ENCODE peak calls at places on chromosomes 11 and 22, in seven cellular contexts. O is natural killer cell; I is activated CD4-positive, alpha-beta T cell treated with anti-CD3 and anti-CD28 coated beads, Interleukin-2, amount 10 ng/mL, durations not matched to agents 7 days and 5 days; E is epithelial cell of proximal tubule; P is astrocyte; F is hypothalamus; L is activated T-helper 9 cell treated with anti-CD3 and anti-CD28 coated beads, Interleukin-2, amount 50 U/mL, for 16 hours. S is an unnamed sample.

GRCh38 chr11:43269229-43269928 is 42.4 kb upstream of the API5 start:
- DNase-seq in O (no peak), I (no peak), E (no peak), P (no peak), F (peak; percentile 22), L (no peak), S (peak; percentile 30)

GRCh38 chr11:77381749-77382693 is 80.5 kb upstream of the GDPD4 start:
- DNase-seq in O (no peak), I (no peak), E (no peak), P (peak; percentile 57), F (no peak), L (no peak), S (no peak)

GRCh38 chr11:72007587-72007986 is 8.9 kb downstream of the IL18BP start:
- DNase-seq in O (no peak), I (no peak), E (no peak), P (no peak), F (no peak), L (no peak), S (no peak)

GRCh38 chr11:11660351-11660750 is 38.5 kb upstream of the GALNT18 start:
- DNase-seq in O (no peak), I (no peak), E (no peak), P (no peak), F (no peak), L (no peak), S (no peak)

GRCh38 chr22:42856179-42856864 is 751 bp downstream of the ARFGAP3 start:
- DNase-seq in O (peak; percentile 57), I (peak; percentile 59), E (no peak), P (no peak), F (peak; percentile 53), L (peak; percentile 31), S (peak; percentile 80)

GRCh38 chr11:94933225-94934130 is 39.9 kb downstream of the CWC15 start:
- DNase-seq in O (no peak), I (no peak), E (no peak), P (peak; percentile 97), F (no peak), L (no peak), S (no peak)

GRCh38 chr22:45968751-45969413 is 8.1 kb downstream of the WNT7B start:
- DNase-seq in O (no peak), I (no peak), E (no peak), P (peak; percentile 95), F (no peak), L (no peak), S (no peak)

GRCh38 chr22:49462795-49463194 is 364.9 kb downstream of the BRD1 start:
- DNase-seq in O (no peak), I (peak; percentile 8), E (no peak), P (no peak), F (no peak), L (no peak), S (no peak)

GRCh38 chr11:11662578-11662977 is 40.8 kb upstream of the GALNT18 start:
- DNase-seq in O (no peak), I (no peak), E (no peak), P (no peak), F (no peak), L (no peak), S (no peak)

GRCh38 chr22:31932863-31933262 is 11.5 kb upstream of the YWHAH start:
- DNase-seq in O (no peak), I (no peak), E (no peak), P (no peak), F (no peak), L (no peak), S (no peak)

GRCh38 chr11:88174627-88175003 is 628 bp downstream of the RAB38 start:
- DNase-seq in O (peak; percentile 38), I (peak; percentile 50), E (peak; percentile 36), P (peak; percentile 70), F (no peak), L (peak; percentile 9), S (peak; percentile 74)

GRCh38 chr11:25860677-25861445 is 471.1 kb upstream of the ANO3 start:
- DNase-seq in O (no peak), I (no peak), E (peak; percentile 23), P (peak; percentile 3), F (no peak), L (no peak), S (no peak)

GRCh38 chr22:26210390-26210789 is 41.1 kb downstream of the SEZ6L start:
- DNase-seq in O (no peak), I (no peak), E (no peak), P (no peak), F (peak; percentile 56), L (no peak), S (no peak)

GRCh38 chr11:111310088-111310487 is 11.7 kb downstream of the POU2AF3 start:
- DNase-seq in O (no peak), I (no peak), E (no peak), P (no peak), F (no peak), L (no peak), S (no peak)

GRCh38 chr11:131609921-131610320 is 239.5 kb downstream of the NTM start:
- DNase-seq in O (no peak), I (no peak), E (no peak), P (peak; percentile 71), F (peak; percentile 69), L (no peak), S (no peak)